ENCODE peak calls at places on chromosomes 4 and X, in six cellular contexts. E is small intestine, W is Caki2, I is aorta, F is NCI-H510A treated with DMSO at 0.1 percent for 48 hours, G is ACHN. L is an unnamed sample.

GRCh38 chrX:120014354-120015129 is 62.9 kb downstream of the RHOXF2B start:
- DNase-seq in W (no peak), E (no peak), I (no peak), G (no peak), F (no peak), L (no peak)

GRCh38 chrX:69060631-69061408 is 104.4 kb downstream of the PJA1 start:
- DNase-seq in E (peak), W (no peak), I (no peak), F (no peak), G (no peak), L (no peak)

GRCh38 chr4:176761872-176762271 is 30.9 kb downstream of the VEGFC start:
- DNase-seq in E (no peak), F (no peak), G (no peak), W (no peak), I (no peak), L (no peak)

GRCh38 chr4:162770761-162771490 is 395.8 kb downstream of the NAF1 start:
- DNase-seq in F (no peak), E (no peak), G (no peak), I (no peak), W (no peak), L (no peak)

GRCh38 chrX:115901241-115901640 is 269.3 kb upstream of the AGTR2 start:
- DNase-seq in W (no peak), E (no peak), G (no peak), F (peak), I (no peak), L (no peak)

GRCh38 chrX:30060718-30061117 is 154.6 kb upstream of the MAGEB2 start:
- DNase-seq in I (no peak), W (no peak), E (no peak), G (peak), F (peak), L (no peak)

GRCh38 chrX:155632424-155633100 is 19.8 kb upstream of the TMLHE start:
- DNase-seq in E (peak), W (peak), G (peak), F (no peak), I (no peak), L (no peak)

GRCh38 chr4:7629855-7630254 is 195.1 kb upstream of the PSAPL1 start:
- DNase-seq in I (peak), E (no peak), W (no peak), G (no peak), F (no peak), L (no peak)

GRCh38 chr4:53716011-53716410 is 124.7 kb upstream of the LNX1 start:
- DNase-seq in G (no peak), F (no peak), I (no peak), E (no peak), W (no peak), L (no peak)

GRCh38 chr4:94038195-94038594 is 169.5 kb upstream of the SMARCAD1 start:
- DNase-seq in G (no peak), W (no peak), E (no peak), I (no peak), F (no peak), L (no peak)

L was measured in epithelial cell of proximal tubule.